ENCODE peak calls at places on chromosomes 5 and 9, in five cellular contexts. W is astrocyte, H is IMR-90, A is fibroblast of lung, X is mesothelial cell of epicardium. N is an unnamed sample.

GRCh38 chr5:166433679-166434078 is 1857.8 kb upstream of the WWC1 start:
- DNase-seq in W (no peak), H (no peak), A (no peak), X (no peak), N (no peak)

GRCh38 chr5:33227746-33228145 is 213.0 kb upstream of the TARS1 start:
- DNase-seq in W (peak; percentile 7), H (no peak), A (no peak), X (no peak), N (no peak)

GRCh38 chr9:122835313-122835731 is 6.9 kb upstream of the PDCL start:
- DNase-seq in W (no peak), H (no peak), A (no peak), X (no peak), N (no peak)

GRCh38 chr5:6504677-6505414 is 56.2 kb downstream of the UBE2QL1 start:
- DNase-seq in W (peak; percentile 22), H (peak; percentile 15), A (no peak), X (no peak), N (no peak)

GRCh38 chr9:99954841-99955240 is 48.4 kb downstream of the STX17 start:
- DNase-seq in W (no peak), H (no peak), A (no peak), X (no peak), N (no peak)

GRCh38 chr5:6827815-6828214 is 114.6 kb downstream of the TENT4A start:
- DNase-seq in W (no peak), H (no peak), A (no peak), X (no peak), N (no peak)

GRCh38 chr9:131500939-131501541 is 1.7 kb upstream of the POMT1 start:
- DNase-seq in W (peak; percentile 58), H (peak; percentile 81), A (peak; percentile 47), X (no peak), N (no peak)

GRCh38 chr5:16518606-16519005 is 53.0 kb upstream of the ZNF622 start:
- DNase-seq in W (no peak), H (no peak), A (no peak), X (no peak), N (no peak)

GRCh38 chr9:6197330-6197729 is 18.3 kb upstream of the IL33 start:
- DNase-seq in W (no peak), H (peak; percentile 5), A (peak; percentile 24), X (no peak), N (no peak)
- TF ChIP-seq CTCF in W (peak; percentile 20), H (peak; percentile 38), A (peak; percentile 42), X (peak; percentile 13), N (no peak)

GRCh38 chr5:171599957-171600612 is 180.6 kb downstream of the FGF18 start:
- DNase-seq in W (no peak), H (no peak), A (no peak), X (no peak), N (no peak)

GRCh38 chr5:171596391-171596878 is 177.0 kb downstream of the FGF18 start:
- DNase-seq in W (peak; percentile 92), H (peak; percentile 94), A (peak; percentile 98), X (peak; percentile 55), N (no peak)

GRCh38 chr5:171599396-171599795 is 179.9 kb downstream of the FGF18 start:
- DNase-seq in W (no peak), H (no peak), A (no peak), X (no peak), N (no peak)

GRCh38 chr5:171600736-171601265 is 181.4 kb downstream of the FGF18 start:
- DNase-seq in W (no peak), H (peak; percentile 16), A (peak; percentile 42), X (no peak), N (no peak)

DNA sequence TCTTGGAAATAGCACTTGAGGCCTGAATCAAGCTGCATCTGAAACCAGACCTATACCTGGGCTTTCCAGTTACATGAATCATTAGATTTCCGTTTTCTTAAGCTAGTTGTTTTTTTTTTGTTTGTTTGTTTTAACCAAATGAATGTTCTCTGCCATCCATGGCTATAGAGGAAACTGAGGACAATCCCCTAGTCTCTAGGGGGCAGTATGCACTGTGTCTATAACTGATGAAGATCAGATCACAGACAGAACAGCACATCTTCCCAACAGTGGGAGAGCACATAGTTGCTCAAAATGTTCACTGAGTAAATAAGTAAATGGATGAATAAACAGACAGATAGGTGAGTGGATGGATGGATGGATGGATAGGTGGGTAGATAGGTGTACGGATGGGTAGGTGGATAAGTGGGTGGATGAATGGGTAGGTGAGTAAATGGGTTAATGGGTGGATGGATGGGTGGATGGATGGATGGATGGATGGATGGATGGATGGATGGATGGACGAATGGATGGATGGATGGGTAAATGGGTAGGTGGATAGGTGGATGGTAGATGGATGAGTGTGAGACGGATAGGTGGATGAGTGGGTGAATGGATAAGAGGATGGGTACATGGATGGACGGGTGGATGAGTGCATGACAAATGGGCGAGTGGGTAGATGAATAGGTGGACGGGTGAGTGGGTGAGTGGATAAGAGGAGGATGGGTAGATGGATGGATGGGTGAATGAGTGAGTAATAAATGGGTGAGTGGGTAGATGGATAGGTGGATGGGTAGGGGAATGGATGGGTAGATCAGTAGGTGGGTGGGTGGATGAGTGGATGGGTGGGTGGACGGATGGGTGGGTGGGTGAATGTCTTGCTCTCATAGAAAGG is 179.1 kb downstream of the FGF18 start:
- DNase-seq in W (no peak), H (no peak), A (no peak), X (no peak), N (peak; percentile 67)
- TF ChIP-seq CTCF in W (no peak), H (no peak), A (no peak), X (no peak), N (no peak)

DNA sequence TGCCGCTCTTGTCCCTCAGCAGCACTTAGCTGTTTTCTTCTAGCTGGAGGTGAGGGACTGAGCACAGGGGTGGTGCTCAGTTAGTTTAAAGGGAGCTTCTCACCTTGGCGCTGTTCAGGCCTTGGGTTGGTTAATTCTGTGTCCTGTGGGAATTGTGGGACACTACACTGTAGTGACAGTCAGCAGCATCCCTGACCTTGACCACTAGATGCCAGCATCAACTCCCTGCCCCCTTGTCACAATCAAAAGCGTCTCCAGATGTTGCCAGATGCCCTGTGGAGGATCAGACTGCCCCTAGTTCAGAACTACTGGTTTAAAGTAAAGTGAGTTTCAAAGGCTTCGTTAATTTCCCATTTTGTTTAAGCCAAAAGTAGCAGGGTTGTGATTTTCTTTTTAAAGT is 65.5 kb upstream of the DMRT3 start:
- DNase-seq in W (no peak), H (no peak), A (no peak), X (no peak), N (no peak)
- TF ChIP-seq CTCF in W (no peak), H (no peak), A (no peak), X (no peak), N (no peak)

GRCh38 chr9:6645153-6646027 is at the start of gene GLDC:
- DNase-seq in W (no peak), H (no peak), A (no peak), X (peak; percentile 53), N (no peak)
- TF ChIP-seq CTCF in W (no peak), H (no peak), A (no peak), X (no peak), N (no peak)

GRCh38 chr5:10576121-10576789 is 12.4 kb downstream of the ANKRD33B start:
- DNase-seq in W (no peak), H (no peak), A (no peak), X (no peak), N (no peak)
- TF ChIP-seq CTCF in W (no peak), H (no peak), A (no peak), X (no peak), N (no peak)

DNA sequence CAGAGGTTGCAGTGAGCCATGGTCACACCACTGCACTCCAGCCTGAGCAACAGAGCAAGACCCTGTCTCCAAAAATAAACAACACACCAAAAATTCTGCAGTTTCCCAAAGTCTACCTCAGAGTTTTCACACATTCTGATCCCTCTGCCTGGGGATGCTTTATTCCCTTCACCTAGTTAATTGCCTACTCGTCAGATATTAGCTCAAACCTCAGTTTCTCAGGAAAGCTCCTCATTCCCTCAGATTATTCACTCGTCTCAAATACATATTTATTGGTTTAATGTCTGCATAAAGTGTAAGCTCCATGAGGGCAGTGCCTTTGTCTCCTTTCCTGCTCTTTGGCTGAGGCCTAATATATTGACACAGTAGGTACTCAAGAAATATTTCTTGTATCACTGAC is 2.5 kb upstream of the MATR3 start:
- DNase-seq in W (no peak), H (no peak), A (no peak), X (no peak), N (no peak)
- TF ChIP-seq CTCF in W (no peak), H (no peak), A (no peak), X (no peak), N (no peak)

GRCh38 chr5:150623878-150624216 is 16.6 kb upstream of the SYNPO start:
- DNase-seq in W (no peak), H (no peak), A (no peak), X (no peak), N (no peak)

GRCh38 chr5:150625831-150626746 is 14.4 kb upstream of the SYNPO start:
- DNase-seq in W (no peak), H (no peak), A (no peak), X (no peak), N (no peak)

GRCh38 chr5:150623152-150623877 is 17.1 kb upstream of the SYNPO start:
- DNase-seq in W (no peak), H (peak; percentile 42), A (no peak), X (no peak), N (no peak)

GRCh38 chr5:150625164-150625535 is 15.3 kb upstream of the SYNPO start:
- DNase-seq in W (no peak), H (no peak), A (no peak), X (no peak), N (no peak)

GRCh38 chr5:150624334-150625163 is 15.9 kb upstream of the SYNPO start:
- DNase-seq in W (no peak), H (no peak), A (no peak), X (no peak), N (no peak)
- TF ChIP-seq CTCF in W (no peak), H (no peak), A (no peak), X (no peak), N (no peak)

DNA sequence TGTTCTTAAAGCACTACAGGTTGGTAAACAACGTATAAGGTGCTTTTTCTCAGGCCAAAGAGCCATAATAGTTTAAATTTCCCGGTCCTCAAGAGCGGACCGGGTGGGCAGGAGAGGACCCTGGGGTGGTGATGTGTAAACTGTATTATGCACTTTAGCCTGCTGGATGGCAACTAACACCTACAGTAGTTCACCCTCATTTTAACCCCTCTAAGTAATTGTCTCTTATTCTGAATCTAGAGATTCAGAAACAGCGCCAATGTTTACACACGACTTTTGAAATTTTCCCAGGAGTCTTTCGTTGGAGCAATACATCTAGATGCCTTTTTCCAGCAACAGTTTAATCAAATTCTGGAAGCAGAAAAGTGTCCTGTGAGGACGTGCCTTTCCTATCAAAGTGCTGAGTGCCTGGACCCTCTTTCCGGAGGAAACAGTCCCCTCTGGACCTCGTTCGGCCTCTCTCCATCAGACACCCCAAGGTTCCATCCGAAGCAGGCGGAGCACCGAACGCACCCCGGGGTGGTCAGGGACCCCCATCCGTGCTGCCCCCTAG is 676 bp upstream of the OCLN start:
- DNase-seq in W (no peak), H (no peak), A (no peak), X (no peak), N (no peak)
- TF ChIP-seq CTCF in W (no peak), H (no peak), A (no peak), X (no peak), N (no peak)